ENCODE peak calls at places on chromosomes 7 and 10, in ten cellular contexts. One of them, this sample, is unnamed.

GRCh38 chr7:41816111-41816510 is 113.2 kb upstream of the INHBA start:
- DNase-seq in body of pancreas: no peak
- DNase-seq in fibroblast of lung: peak
- DNase-seq in transverse colon: no peak
- DNase-seq in neuronal stem cell: no peak
- DNase-seq in A549: no peak
- DNase-seq in dorsolateral prefrontal cortex: no peak
- DNase-seq in SK-N-SH: no peak
- DNase-seq in MM.1S: peak
- DNase-seq in iPS DF 6.9: no peak
- DNase-seq in this sample: no peak

GRCh38 chr7:116232920-116233319 is 22.6 kb downstream of the TES start:
- DNase-seq in neuronal stem cell: no peak
- DNase-seq in iPS DF 6.9: no peak
- DNase-seq in dorsolateral prefrontal cortex: no peak
- DNase-seq in MM.1S: no peak
- DNase-seq in fibroblast of lung: no peak
- DNase-seq in transverse colon: no peak
- DNase-seq in A549: no peak
- DNase-seq in SK-N-SH: no peak
- DNase-seq in body of pancreas: no peak
- DNase-seq in this sample: no peak

GRCh38 chr10:97399843-97400545 is 1.1 kb downstream of the RRP12 start:
- DNase-seq in MM.1S: peak
- DNase-seq in fibroblast of lung: peak
- DNase-seq in iPS DF 6.9: no peak
- DNase-seq in A549: peak
- DNase-seq in neuronal stem cell: no peak
- DNase-seq in SK-N-SH: peak
- DNase-seq in transverse colon: peak
- DNase-seq in dorsolateral prefrontal cortex: no peak
- DNase-seq in body of pancreas: peak
- DNase-seq in this sample: peak

GRCh38 chr10:79904671-79905321 is 44.1 kb downstream of the SFTPD start:
- DNase-seq in body of pancreas: peak
- DNase-seq in SK-N-SH: peak
- DNase-seq in dorsolateral prefrontal cortex: peak
- DNase-seq in neuronal stem cell: peak
- DNase-seq in A549: peak
- DNase-seq in fibroblast of lung: peak
- DNase-seq in transverse colon: peak
- DNase-seq in iPS DF 6.9: no peak
- DNase-seq in MM.1S: peak
- DNase-seq in this sample: no peak

GRCh38 chr10:124546957-124547650 is 85.5 kb downstream of the LHPP start:
- DNase-seq in neuronal stem cell: no peak
- DNase-seq in body of pancreas: no peak
- DNase-seq in iPS DF 6.9: no peak
- DNase-seq in A549: no peak
- DNase-seq in dorsolateral prefrontal cortex: no peak
- DNase-seq in fibroblast of lung: no peak
- DNase-seq in MM.1S: no peak
- DNase-seq in transverse colon: no peak
- DNase-seq in SK-N-SH: no peak
- DNase-seq in this sample: no peak

GRCh38 chr10:117543245-117543998 is 876 bp downstream of the EMX2 start:
- DNase-seq in fibroblast of lung: no peak
- DNase-seq in transverse colon: no peak
- DNase-seq in SK-N-SH: peak
- DNase-seq in neuronal stem cell: peak
- DNase-seq in MM.1S: no peak
- DNase-seq in body of pancreas: no peak
- DNase-seq in iPS DF 6.9: no peak
- DNase-seq in dorsolateral prefrontal cortex: no peak
- DNase-seq in A549: no peak
- DNase-seq in this sample: no peak

GRCh38 chr10:93476756-93477155 is 5.4 kb downstream of the MYOF start:
- DNase-seq in fibroblast of lung: no peak
- DNase-seq in transverse colon: no peak
- DNase-seq in MM.1S: no peak
- DNase-seq in A549: no peak
- DNase-seq in dorsolateral prefrontal cortex: no peak
- DNase-seq in SK-N-SH: no peak
- DNase-seq in iPS DF 6.9: no peak
- DNase-seq in body of pancreas: no peak
- DNase-seq in neuronal stem cell: no peak
- DNase-seq in this sample: no peak

GRCh38 chr7:64469673-64470072 is 93.2 kb downstream of the ZNF680 start:
- DNase-seq in body of pancreas: no peak
- DNase-seq in MM.1S: no peak
- DNase-seq in neuronal stem cell: no peak
- DNase-seq in fibroblast of lung: no peak
- DNase-seq in dorsolateral prefrontal cortex: no peak
- DNase-seq in A549: no peak
- DNase-seq in iPS DF 6.9: no peak
- DNase-seq in SK-N-SH: no peak
- DNase-seq in transverse colon: no peak
- DNase-seq in this sample: no peak

GRCh38 chr10:132039371-132039770 is 26.4 kb upstream of the JAKMIP3 start:
- DNase-seq in MM.1S: no peak
- DNase-seq in dorsolateral prefrontal cortex: no peak
- DNase-seq in fibroblast of lung: no peak
- DNase-seq in iPS DF 6.9: no peak
- DNase-seq in SK-N-SH: no peak
- DNase-seq in transverse colon: no peak
- DNase-seq in neuronal stem cell: no peak
- DNase-seq in body of pancreas: no peak
- DNase-seq in A549: no peak
- DNase-seq in this sample: no peak

DNA sequence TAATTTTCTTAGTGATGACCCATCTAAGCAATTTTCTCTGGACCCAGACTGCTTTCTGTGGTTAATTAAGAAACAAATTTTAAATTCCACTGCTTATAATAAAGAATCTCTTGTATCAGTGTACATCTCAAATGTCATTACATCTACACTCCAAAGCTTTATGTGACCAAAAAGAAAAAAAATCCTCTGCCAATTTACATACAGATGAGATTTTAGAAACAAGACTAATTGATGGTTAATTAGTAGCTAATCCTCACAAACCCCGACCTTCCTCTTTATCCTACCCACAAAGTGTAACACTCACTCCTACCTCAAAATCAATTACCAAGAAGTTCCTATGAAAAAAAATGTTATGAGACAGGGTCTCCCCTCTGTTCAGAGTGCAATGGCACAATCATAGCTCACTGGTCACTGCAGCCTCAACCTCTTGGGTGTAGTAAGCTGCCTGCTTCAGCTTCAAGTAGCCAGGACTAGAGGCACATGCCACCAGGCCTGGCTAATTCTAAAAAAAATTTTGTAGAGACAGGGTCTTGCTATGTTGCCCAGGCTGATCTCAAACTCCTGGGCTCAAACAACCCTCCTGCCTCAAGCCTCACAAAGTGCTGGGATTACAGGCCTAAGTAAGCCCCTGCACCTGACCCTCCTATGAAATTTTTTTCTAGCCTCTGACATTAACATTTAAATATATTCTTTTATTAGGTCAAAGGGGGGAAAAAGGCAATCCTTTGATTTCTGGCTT is 14.8 kb downstream of the KIF5B start:
- DNase-seq in iPS DF 6.9: no peak
- DNase-seq in body of pancreas: no peak
- DNase-seq in SK-N-SH: no peak
- DNase-seq in dorsolateral prefrontal cortex: no peak
- DNase-seq in A549: no peak
- DNase-seq in MM.1S: no peak
- DNase-seq in transverse colon: no peak
- DNase-seq in fibroblast of lung: no peak
- DNase-seq in neuronal stem cell: no peak
- DNase-seq in this sample: no peak
- H3K27ac ChIP-seq in iPS DF 6.9: no peak
- H3K27ac ChIP-seq in body of pancreas: no peak
- H3K27ac ChIP-seq in SK-N-SH: no peak
- H3K27ac ChIP-seq in dorsolateral prefrontal cortex: no peak
- H3K27ac ChIP-seq in A549: no peak
- H3K27ac ChIP-seq in MM.1S: no peak
- H3K27ac ChIP-seq in transverse colon: peak
- H3K27ac ChIP-seq in fibroblast of lung: no peak
- H3K27ac ChIP-seq in neuronal stem cell: no peak
- H3K27ac ChIP-seq in this sample: no peak

DNA sequence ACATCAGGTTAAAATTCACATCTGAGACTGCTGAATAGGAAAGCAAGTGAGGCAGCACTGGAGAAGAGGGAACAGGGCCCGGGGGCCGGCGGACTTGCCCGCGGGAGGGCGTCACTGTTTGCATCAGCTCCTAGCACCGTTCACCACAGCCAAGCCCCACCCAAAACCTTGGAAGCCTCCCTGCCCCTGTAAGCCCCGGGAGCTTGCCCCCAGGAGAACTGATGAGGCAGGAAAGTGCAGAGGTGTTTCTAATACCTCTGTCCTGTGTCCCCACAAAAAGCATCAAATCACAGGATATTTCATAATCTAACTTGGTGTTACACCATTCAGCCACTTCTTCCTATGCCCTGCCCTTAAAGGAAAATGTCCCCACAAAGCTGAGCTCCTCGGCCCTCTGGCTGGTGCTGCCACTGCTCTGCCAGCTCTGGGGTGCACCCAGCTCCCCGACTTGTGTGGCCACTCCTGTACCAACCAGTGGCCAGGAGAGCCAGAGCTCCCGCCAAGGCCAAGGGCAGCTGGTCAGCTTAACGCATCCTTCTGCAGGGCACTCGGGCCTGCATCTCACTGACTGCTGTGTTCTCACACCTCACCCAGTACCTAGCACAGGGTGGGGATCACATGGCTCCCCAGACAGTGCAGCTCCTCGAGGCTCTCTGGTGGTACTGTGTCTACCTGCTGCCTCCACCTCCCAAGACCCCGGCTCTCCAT is 47.2 kb upstream of the CNPY1 start:
- DNase-seq in transverse colon: no peak
- DNase-seq in fibroblast of lung: no peak
- DNase-seq in iPS DF 6.9: no peak
- DNase-seq in body of pancreas: no peak
- DNase-seq in SK-N-SH: no peak
- DNase-seq in MM.1S: no peak
- DNase-seq in dorsolateral prefrontal cortex: no peak
- DNase-seq in A549: no peak
- DNase-seq in neuronal stem cell: no peak
- DNase-seq in this sample: no peak
- H3K27ac ChIP-seq in transverse colon: no peak
- H3K27ac ChIP-seq in fibroblast of lung: no peak
- H3K27ac ChIP-seq in iPS DF 6.9: no peak
- H3K27ac ChIP-seq in body of pancreas: no peak
- H3K27ac ChIP-seq in SK-N-SH: no peak
- H3K27ac ChIP-seq in MM.1S: no peak
- H3K27ac ChIP-seq in dorsolateral prefrontal cortex: no peak
- H3K27ac ChIP-seq in A549: peak
- H3K27ac ChIP-seq in neuronal stem cell: no peak
- H3K27ac ChIP-seq in this sample: no peak

GRCh38 chr10:23067939-23068775 is 27.2 kb upstream of the MSRB2 start:
- DNase-seq in transverse colon: peak
- DNase-seq in fibroblast of lung: peak
- DNase-seq in body of pancreas: peak
- DNase-seq in iPS DF 6.9: no peak
- DNase-seq in A549: peak
- DNase-seq in MM.1S: peak
- DNase-seq in neuronal stem cell: peak
- DNase-seq in dorsolateral prefrontal cortex: peak
- DNase-seq in SK-N-SH: peak
- DNase-seq in this sample: peak
- H3K27ac ChIP-seq in transverse colon: no peak
- H3K27ac ChIP-seq in fibroblast of lung: no peak
- H3K27ac ChIP-seq in body of pancreas: no peak
- H3K27ac ChIP-seq in iPS DF 6.9: no peak
- H3K27ac ChIP-seq in A549: no peak
- H3K27ac ChIP-seq in MM.1S: no peak
- H3K27ac ChIP-seq in neuronal stem cell: no peak
- H3K27ac ChIP-seq in dorsolateral prefrontal cortex: peak
- H3K27ac ChIP-seq in SK-N-SH: no peak
- H3K27ac ChIP-seq in this sample: no peak

DNA sequence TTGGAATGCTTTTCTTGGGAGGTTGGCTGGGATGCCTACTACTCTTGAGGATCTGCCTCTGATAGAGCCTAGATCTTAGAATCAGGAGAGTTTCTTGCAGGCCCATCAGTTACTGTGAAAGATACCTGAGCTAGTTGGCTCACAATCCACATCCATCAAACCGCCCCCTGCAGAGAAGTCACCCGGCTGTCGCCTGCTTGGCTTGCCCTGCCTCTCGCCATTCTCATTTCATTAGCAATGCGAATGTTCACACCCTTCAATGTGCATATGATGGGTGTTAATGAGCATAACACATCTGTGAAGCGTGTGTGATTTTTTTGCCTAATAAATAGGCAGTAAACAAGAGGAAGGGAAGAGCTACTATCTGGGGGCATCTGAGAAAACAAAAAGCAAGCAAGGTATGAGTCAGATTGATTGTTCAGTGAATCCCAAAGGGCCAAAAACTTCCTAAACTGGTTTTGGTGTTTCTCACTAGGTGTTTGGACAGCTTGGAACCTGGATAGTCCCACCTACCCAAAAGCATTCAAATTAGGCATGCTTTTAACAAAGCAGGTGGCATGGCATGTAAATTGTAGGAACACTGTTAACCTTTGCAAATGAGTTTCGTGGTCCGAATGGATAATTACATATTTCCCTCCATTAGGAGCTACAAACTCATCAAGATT is 272.3 kb upstream of the C7orf33 start:
- DNase-seq in fibroblast of lung: no peak
- DNase-seq in transverse colon: no peak
- DNase-seq in SK-N-SH: no peak
- DNase-seq in body of pancreas: no peak
- DNase-seq in iPS DF 6.9: no peak
- DNase-seq in A549: no peak
- DNase-seq in MM.1S: no peak
- DNase-seq in neuronal stem cell: no peak
- DNase-seq in dorsolateral prefrontal cortex: no peak
- DNase-seq in this sample: no peak
- H3K27ac ChIP-seq in fibroblast of lung: no peak
- H3K27ac ChIP-seq in transverse colon: no peak
- H3K27ac ChIP-seq in SK-N-SH: no peak
- H3K27ac ChIP-seq in body of pancreas: no peak
- H3K27ac ChIP-seq in iPS DF 6.9: no peak
- H3K27ac ChIP-seq in A549: no peak
- H3K27ac ChIP-seq in MM.1S: no peak
- H3K27ac ChIP-seq in neuronal stem cell: no peak
- H3K27ac ChIP-seq in dorsolateral prefrontal cortex: no peak
- H3K27ac ChIP-seq in this sample: no peak

DNA sequence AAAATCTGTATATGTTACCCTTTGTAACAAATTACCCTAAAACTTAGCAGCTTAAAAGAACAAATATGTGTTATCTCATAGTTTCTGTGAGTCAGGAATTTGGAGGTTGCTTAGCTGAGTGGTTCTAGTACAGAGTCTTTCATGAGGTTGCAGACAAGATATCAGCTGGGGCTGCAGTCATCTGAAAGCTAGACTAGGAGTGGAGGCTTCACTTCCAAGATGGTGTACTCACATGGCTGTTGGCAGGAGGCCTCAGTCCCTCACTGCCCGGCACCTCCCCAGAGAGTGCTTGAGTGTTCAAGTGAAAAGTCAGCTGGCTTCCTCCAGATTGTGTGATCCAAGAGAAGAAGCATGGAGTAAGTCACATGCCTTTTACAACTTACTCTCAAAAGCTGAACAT is 16.9 kb upstream of the GGCT start:
- DNase-seq in body of pancreas: peak
- DNase-seq in iPS DF 6.9: no peak
- DNase-seq in neuronal stem cell: no peak
- DNase-seq in A549: no peak
- DNase-seq in fibroblast of lung: peak
- DNase-seq in MM.1S: no peak
- DNase-seq in dorsolateral prefrontal cortex: no peak
- DNase-seq in transverse colon: no peak
- DNase-seq in SK-N-SH: no peak
- DNase-seq in this sample: no peak
- H3K27ac ChIP-seq in body of pancreas: no peak
- H3K27ac ChIP-seq in iPS DF 6.9: no peak
- H3K27ac ChIP-seq in neuronal stem cell: no peak
- H3K27ac ChIP-seq in A549: no peak
- H3K27ac ChIP-seq in fibroblast of lung: no peak
- H3K27ac ChIP-seq in MM.1S: no peak
- H3K27ac ChIP-seq in dorsolateral prefrontal cortex: no peak
- H3K27ac ChIP-seq in transverse colon: no peak
- H3K27ac ChIP-seq in SK-N-SH: no peak
- H3K27ac ChIP-seq in this sample: no peak

This sample was measured in caudate nucleus.